ENCODE peak calls at places on chromosomes 13 and 19, in four cellular contexts. D is NB4, Y is cardiac fibroblast, G is dorsolateral prefrontal cortex. B is an unnamed sample.

GRCh38 chr19:44750713-44751112 is 2.2 kb downstream of the BCL3 start:
- DNase-seq in D (no peak), G (no peak), Y (no peak), B (no peak)

GRCh38 chr19:4933528-4933927 is 24.2 kb downstream of the UHRF1 start:
- DNase-seq in Y (no peak), D (peak; percentile 64), G (no peak), B (no peak)

GRCh38 chr13:67619346-67619745 is 389.2 kb upstream of the PCDH9 start:
- DNase-seq in G (no peak), Y (no peak), D (no peak), B (no peak)

GRCh38 chr19:3005345-3005744 is 23.7 kb downstream of the TLE2 start:
- DNase-seq in G (no peak), Y (no peak), D (no peak), B (no peak)

GRCh38 chr13:52061587-52061986 is 37.1 kb downstream of the UTP14C start:
- DNase-seq in G (no peak), D (no peak), Y (peak; percentile 16), B (no peak)

GRCh38 chr19:49559928-49560327 is 20.4 kb downstream of the NOSIP start:
- DNase-seq in Y (no peak), D (no peak), G (no peak), B (no peak)

GRCh38 chr19:43704002-43704705 is 11.7 kb upstream of the IRGC start:
- DNase-seq in D (no peak), G (no peak), Y (no peak), B (no peak)

GRCh38 chr19:55044771-55045716 is 7.0 kb upstream of the GP6 start:
- DNase-seq in D (no peak), Y (no peak), G (no peak), B (no peak)

GRCh38 chr13:32660227-32660626 is 74.0 kb downstream of the PDS5B start:
- DNase-seq in G (no peak), D (no peak), Y (no peak), B (no peak)

GRCh38 chr19:49357186-49357585 is 5.0 kb downstream of the TEAD2 start:
- DNase-seq in Y (no peak), G (no peak), D (no peak), B (no peak)

GRCh38 chr13:89750371-89750770 is 1597.1 kb upstream of the MIR17HG start:
- DNase-seq in G (no peak), Y (no peak), D (no peak), B (no peak)

GRCh38 chr19:35723671-35724070 is 5.9 kb downstream of the KMT2B start:
- DNase-seq in Y (no peak), G (no peak), D (no peak), B (no peak)

GRCh38 chr13:89726690-89727435 is 1620.6 kb upstream of the MIR17HG start:
- DNase-seq in Y (peak; percentile 52), G (no peak), D (no peak), B (no peak)

GRCh38 chr13:30865131-30866009 is 40.7 kb upstream of the MEDAG start:
- DNase-seq in D (peak; percentile 83), G (peak; percentile 85), Y (peak; percentile 95), B (peak; percentile 71)

GRCh38 chr13:50080158-50080855 is 65.1 kb downstream of the KCNRG start:
- DNase-seq in D (peak; percentile 73), Y (peak; percentile 48), G (no peak), B (no peak)

GRCh38 chr19:1154731-1155351 is 19.2 kb downstream of the SBNO2 start:
- DNase-seq in G (no peak), D (peak; percentile 85), Y (peak; percentile 96), B (no peak)

GRCh38 chr13:27481766-27482165 is 31.4 kb upstream of the MTIF3 start:
- DNase-seq in D (peak; percentile 56), G (no peak), Y (peak; percentile 35), B (peak; percentile 51)

GRCh38 chr19:15300533-15301194 is 31.7 kb downstream of the BRD4 start:
- DNase-seq in D (peak; percentile 44), G (no peak), Y (peak; percentile 65), B (no peak)

GRCh38 chr19:4584670-4585460 is 25.4 kb upstream of the SEMA6B start:
- DNase-seq in D (no peak), Y (no peak), G (no peak), B (peak; percentile 96)

GRCh38 chr13:105630411-105630810 is 905.1 kb downstream of the EFNB2 start:
- DNase-seq in Y (no peak), G (no peak), D (no peak), B (no peak)

GRCh38 chr13:30415430-30416030 is 6.8 kb upstream of the UBE2L5 start:
- DNase-seq in Y (no peak), G (no peak), D (no peak), B (no peak)

GRCh38 chr19:58154287-58154678 is 3.7 kb upstream of the ZNF329 start:
- DNase-seq in D (peak; percentile 2), Y (peak; percentile 71), G (no peak), B (no peak)

GRCh38 chr19:4373601-4374441 is 26.5 kb downstream of the SH3GL1 start:
- DNase-seq in Y (peak; percentile 46), G (no peak), D (peak; percentile 56), B (no peak)

GRCh38 chr13:35722438-35723060 is 246.1 kb upstream of the MAB21L1 start:
- DNase-seq in Y (no peak), G (no peak), D (peak; percentile 74), B (no peak)

GRCh38 chr19:46537136-46538097 is 41.8 kb upstream of the PNMA8B start:
- DNase-seq in Y (peak; percentile 58), G (no peak), D (peak; percentile 64), B (no peak)

GRCh38 chr13:27171244-27171829 is at the start of gene USP12:
- DNase-seq in D (peak; percentile 71), Y (peak; percentile 36), G (no peak), B (no peak)

GRCh38 chr19:28652790-28653189 is 560.2 kb downstream of the UQCRFS1 start:
- DNase-seq in Y (no peak), G (no peak), D (no peak), B (no peak)

GRCh38 chr19:48772503-48772953 is 17.2 kb downstream of the FGF21 start:
- DNase-seq in G (no peak), D (no peak), Y (no peak), B (no peak)

GRCh38 chr13:97332725-97333124 is 101.2 kb upstream of the RAP2A start:
- DNase-seq in G (no peak), D (no peak), Y (no peak), B (no peak)

GRCh38 chr19:1131718-1132552 is 28.1 kb downstream of the GPX4 start:
- DNase-seq in Y (peak; percentile 95), D (peak; percentile 88), G (no peak), B (no peak)

GRCh38 chr13:39602614-39603366 is at the start of gene LHFPL6:
- DNase-seq in G (peak; percentile 65), D (peak; percentile 86), Y (peak; percentile 85), B (no peak)

GRCh38 chr13:100300708-100301107 is 211.8 kb downstream of the PCCA start:
- DNase-seq in D (no peak), Y (no peak), G (no peak), B (no peak)

GRCh38 chr19:45113628-45114027 is 20.6 kb downstream of the PPP1R37 start:
- DNase-seq in Y (no peak), G (no peak), D (no peak), B (no peak)

GRCh38 chr19:46875234-46875633 is 14.4 kb downstream of the ARHGAP35 start:
- DNase-seq in G (no peak), Y (no peak), D (no peak), B (no peak)

GRCh38 chr19:13195678-13196077 is 45.5 kb downstream of the IER2 start:
- DNase-seq in Y (no peak), D (peak; percentile 44), G (no peak), B (no peak)

GRCh38 chr13:104984296-104984818 is 1551.1 kb downstream of the EFNB2 start:
- DNase-seq in G (no peak), D (peak; percentile 77), Y (peak; percentile 57), B (no peak)

GRCh38 chr13:28452755-28453154 is 42.2 kb downstream of the FLT1 start:
- DNase-seq in D (no peak), Y (no peak), G (no peak), B (no peak)

GRCh38 chr13:32471187-32471922 is 43.4 kb upstream of the N4BP2L1 start:
- DNase-seq in Y (peak; percentile 87), D (peak; percentile 49), G (peak; percentile 80), B (no peak)

GRCh38 chr19:27671876-27672275 is 1541.1 kb downstream of the UQCRFS1 start:
- DNase-seq in Y (no peak), G (no peak), D (no peak), B (no peak)

GRCh38 chr13:84339456-84339855 is 457.2 kb upstream of the SLITRK1 start:
- DNase-seq in D (no peak), G (no peak), Y (no peak), B (no peak)
- TF ChIP-seq CTCF in D (no peak), G (no peak), Y (no peak), B (no peak)

DNA sequence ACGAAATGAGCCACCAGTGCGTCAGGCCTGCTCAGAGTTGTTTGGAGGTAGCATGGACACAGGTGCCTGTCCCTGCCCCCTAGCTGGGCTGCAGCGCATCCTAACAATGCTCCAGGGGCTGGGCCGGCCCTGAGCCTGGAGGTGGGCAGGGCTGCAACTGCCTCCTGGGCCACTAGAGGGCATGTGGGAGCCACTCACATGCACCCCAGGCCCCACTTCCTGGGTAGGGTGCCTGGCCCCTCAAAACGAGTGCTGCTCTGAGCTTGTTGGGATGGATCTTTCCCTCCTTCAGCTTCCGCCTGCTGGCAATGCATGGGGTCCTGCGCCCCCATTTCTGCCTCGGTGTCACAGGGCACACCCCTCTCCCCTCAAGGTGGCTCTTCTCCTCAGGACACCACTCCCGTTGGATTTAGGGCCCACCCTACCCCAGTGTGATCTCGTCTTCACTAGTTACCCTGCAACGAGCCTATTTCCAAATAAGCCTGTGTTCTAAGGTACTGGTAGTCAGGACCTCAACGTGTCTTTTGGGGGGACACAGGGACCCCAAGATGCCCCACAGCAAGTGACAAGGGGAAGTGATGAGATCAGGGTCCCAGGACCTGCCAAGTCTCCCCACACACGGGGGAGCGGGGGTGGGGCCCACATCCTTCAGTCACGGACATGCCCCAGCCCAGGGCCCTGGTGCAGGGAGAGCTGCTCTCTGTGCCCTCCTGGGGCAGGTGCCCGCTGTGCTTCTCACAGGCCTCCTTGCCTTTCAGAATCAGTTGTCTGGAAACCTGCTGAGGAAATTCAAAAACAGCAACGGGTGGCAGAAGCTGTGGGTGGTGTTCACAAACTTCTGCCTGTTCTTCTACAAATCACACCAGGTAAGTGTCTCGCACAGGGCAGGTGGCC is 131.3 kb downstream of the STK24 start:
- DNase-seq in G (no peak), Y (peak; percentile 59), D (peak; percentile 79), B (peak; percentile 73)
- TF ChIP-seq CTCF in G (peak; percentile 94), Y (peak; percentile 97), D (peak; percentile 96), B (peak; percentile 71)

GRCh38 chr19:19033426-19034203 is at the start of the genes ARMC6 and SUGP2:
- DNase-seq in G (peak; percentile 82), D (peak; percentile 94), Y (peak; percentile 91), B (peak; percentile 85)
- TF ChIP-seq CTCF in G (peak; percentile 6), D (no peak), Y (no peak), B (no peak)

GRCh38 chr13:111122056-111122455 is 6.9 kb downstream of the ARHGEF7 start:
- DNase-seq in D (no peak), G (no peak), Y (no peak), B (no peak)
- TF ChIP-seq CTCF in D (no peak), G (no peak), Y (no peak), B (no peak)

GRCh38 chr13:77299587-77299986 is 27.3 kb downstream of the MYCBP2 start:
- DNase-seq in G (no peak), Y (no peak), D (no peak), B (no peak)

GRCh38 chr13:77300176-77301141 is 26.4 kb downstream of the MYCBP2 start:
- DNase-seq in G (no peak), D (peak; percentile 61), Y (peak; percentile 80), B (no peak)

GRCh38 chr13:77298403-77298802 is 28.5 kb downstream of the MYCBP2 start:
- DNase-seq in Y (no peak), D (peak; percentile 39), G (no peak), B (no peak)
- TF ChIP-seq CTCF in Y (no peak), D (no peak), G (no peak), B (no peak)